ENCODE peak calls at places on chromosomes 1 and 21, in ten cellular contexts. U, B, R, X, I, F, A, J, E and G are unnamed samples.

GRCh38 chr1:193355179-193355578 is 168.8 kb upstream of the B3GALT2 start:
- DNase-seq in J (no peak), I (no peak), U (no peak), A (peak; percentile 90), R (no peak), B (no peak), F (peak; percentile 65), E (no peak), X (no peak), G (no peak)

GRCh38 chr1:53583021-53583902 is 124.1 kb downstream of the DMRTB1 start:
- DNase-seq in R (no peak), A (no peak), F (peak; percentile 94), E (no peak), U (peak; percentile 94), X (peak; percentile 39), I (no peak), B (no peak), J (no peak), G (no peak)

GRCh38 chr1:13749543-13750307 is 49.7 kb downstream of the PRDM2 start:
- DNase-seq in I (peak; percentile 53), U (peak; percentile 49), E (no peak), B (peak; percentile 39), X (peak; percentile 85), J (peak; percentile 35), A (peak; percentile 44), R (peak; percentile 66), F (peak; percentile 76), G (no peak)

GRCh38 chr1:193537266-193538003 is 351.0 kb upstream of the B3GALT2 start:
- DNase-seq in B (peak; percentile 61), R (no peak), E (peak; percentile 28), A (no peak), U (no peak), F (no peak), I (no peak), J (peak; percentile 44), X (no peak), G (no peak)

GRCh38 chr1:12121212-12122000 is 45.4 kb upstream of the TNFRSF1B start:
- DNase-seq in F (peak; percentile 75), U (peak; percentile 97), J (no peak), I (no peak), E (no peak), X (no peak), R (peak; percentile 26), A (no peak), B (no peak), G (no peak)

GRCh38 chr21:43992121-43992520 is 20.0 kb upstream of the TRAPPC10 start:
- DNase-seq in A (no peak), U (no peak), F (no peak), R (no peak), I (no peak), B (no peak), J (no peak), E (no peak), X (no peak), G (no peak)

GRCh38 chr1:78047131-78047530 is 1.4 kb downstream of the GIPC2 start:
- DNase-seq in E (no peak), J (no peak), F (no peak), X (no peak), I (no peak), A (peak; percentile 72), U (no peak), R (no peak), B (no peak), G (no peak)

GRCh38 chr21:39319251-39319756 is 5.9 kb upstream of the BRWD1 start:
- DNase-seq in U (peak; percentile 82), F (peak; percentile 66), I (no peak), R (no peak), J (no peak), X (no peak), A (no peak), E (no peak), B (no peak), G (no peak)

GRCh38 chr1:101314244-101314643 is 77.4 kb downstream of the S1PR1 start:
- DNase-seq in B (no peak), F (peak; percentile 61), X (no peak), R (peak; percentile 46), J (no peak), A (no peak), I (no peak), E (no peak), U (peak; percentile 33), G (no peak)

GRCh38 chr1:93324486-93325464 is 20.9 kb upstream of the DR1 start:
- DNase-seq in J (no peak), E (no peak), I (no peak), R (peak; percentile 57), U (peak; percentile 70), A (peak; percentile 70), F (peak; percentile 89), B (no peak), X (no peak), G (no peak)

GRCh38 chr21:36909423-36909822 is 57.0 kb downstream of the HLCS start:
- DNase-seq in B (no peak), A (no peak), J (no peak), U (no peak), X (no peak), E (no peak), R (no peak), F (no peak), I (no peak), G (no peak)

GRCh38 chr1:212686069-212686468 is 13.6 kb downstream of the BATF3 start:
- DNase-seq in U (no peak), X (peak; percentile 28), F (no peak), E (no peak), A (no peak), J (no peak), B (no peak), I (no peak), R (no peak), G (no peak)

GRCh38 chr1:233938476-233938875 is 34.0 kb downstream of the SLC35F3 start:
- DNase-seq in I (no peak), J (no peak), R (no peak), A (no peak), B (no peak), U (no peak), X (no peak), E (no peak), F (no peak), G (no peak)

GRCh38 chr1:204726478-204726877 is 40.9 kb upstream of the LRRN2 start:
- DNase-seq in A (no peak), X (no peak), J (no peak), B (no peak), E (no peak), I (no peak), U (peak; percentile 4), F (peak; percentile 29), R (peak; percentile 65), G (no peak)

GRCh38 chr1:225987491-225988316 is 11.4 kb downstream of the SDE2 start:
- DNase-seq in I (no peak), J (no peak), B (no peak), U (peak; percentile 64), F (peak; percentile 72), E (no peak), X (no peak), A (peak; percentile 58), R (no peak), G (no peak)

GRCh38 chr1:18234790-18235242 is 127.2 kb downstream of the IGSF21 start:
- DNase-seq in F (peak; percentile 10), E (no peak), A (peak; percentile 87), B (no peak), R (peak; percentile 34), I (peak; percentile 45), U (peak; percentile 17), X (peak; percentile 90), J (no peak), G (peak; percentile 19)

GRCh38 chr1:231919900-231920299 is 293.3 kb downstream of the DISC1 start:
- DNase-seq in E (no peak), U (no peak), A (no peak), I (no peak), B (no peak), R (no peak), F (no peak), X (no peak), J (no peak), G (no peak)